ENCODE peak calls at places on chromosome 13, in nine cellular contexts. T is aorta, X is body of pancreas, I is right atrium auricular region, K is upper lobe of right lung, R is tibial nerve, C is Peyer's patch, E is psoas muscle, H is SK-N-SH. O is an unnamed sample. For H3K4me1, the result is how much of the 10 kb centered on the place peaks cover.

GRCh38 chr13:99446242-99446641 is 55.0 kb upstream of the TM9SF2 start:
- DNase-seq in T (no peak), X (no peak), I (no peak), K (no peak), R (no peak), C (no peak), E (no peak), H (no peak), O (no peak)

GRCh38 chr13:60331249-60332012 is 65.6 kb upstream of the TDRD3 start:
- DNase-seq in T (no peak), X (no peak), I (no peak), K (no peak), R (no peak), C (no peak), E (no peak), H (no peak), O (no peak)

GRCh38 chr13:30791354-30791921 is 56.1 kb downstream of the ALOX5AP start:
- DNase-seq in T (no peak), X (peak), I (no peak), K (no peak), R (peak), C (no peak), E (no peak), H (peak), O (no peak)

GRCh38 chr13:113956571-113956970 is 17.3 kb downstream of the C13orf46 start:
- DNase-seq in T (peak), X (no peak), I (no peak), K (no peak), R (no peak), C (no peak), E (no peak), H (no peak), O (peak)

GRCh38 chr13:108003626-108004025 is 211.7 kb downstream of the LIG4 start:
- DNase-seq in T (no peak), X (no peak), I (no peak), K (no peak), R (no peak), C (no peak), E (no peak), H (no peak), O (no peak)

GRCh38 chr13:110445183-110445582 is 116.3 kb downstream of the RAB20 start:
- DNase-seq in T (no peak), X (no peak), I (no peak), K (no peak), R (no peak), C (peak), E (no peak), H (no peak), O (no peak)

GRCh38 chr13:99467764-99468163 is 33.5 kb upstream of the TM9SF2 start:
- DNase-seq in T (no peak), X (peak), I (no peak), K (no peak), R (no peak), C (no peak), E (no peak), H (no peak), O (no peak)

GRCh38 chr13:21458457-21458815 is 667 bp downstream of the ZDHHC20 start:
- DNase-seq in T (no peak), X (peak), I (no peak), K (peak), R (no peak), C (peak), E (peak), H (peak), O (peak)

GRCh38 chr13:114064516-114065140 is 67.8 kb downstream of the RASA3 start:
- DNase-seq in T (peak), X (no peak), I (no peak), K (no peak), R (no peak), C (no peak), E (peak), H (peak), O (peak)

GRCh38 chr13:47661076-47661475 is 340.0 kb downstream of the SUCLA2 start:
- DNase-seq in T (no peak), X (no peak), I (no peak), K (no peak), R (no peak), C (no peak), E (no peak), H (no peak), O (no peak)

GRCh38 chr13:69951412-69951811 is 156.2 kb upstream of the ATXN8OS start:
- DNase-seq in T (no peak), X (no peak), I (no peak), K (no peak), R (no peak), C (no peak), E (no peak), H (no peak), O (no peak)

GRCh38 chr13:39855236-39855635 is 199.8 kb downstream of the COG6 start:
- DNase-seq in T (no peak), X (no peak), I (no peak), K (no peak), R (no peak), C (no peak), E (no peak), H (peak), O (no peak)

GRCh38 chr13:52738719-52739467 is 727 bp downstream of the CNMD start:
- DNase-seq in T (peak), X (no peak), I (no peak), K (peak), R (no peak), C (no peak), E (no peak), H (no peak), O (no peak)

GRCh38 chr13:71879129-71879535 is 12.1 kb upstream of the DACH1 start:
- DNase-seq in T (no peak), X (peak), I (no peak), K (no peak), R (no peak), C (no peak), E (no peak), H (peak), O (no peak)

GRCh38 chr13:46633416-46633815 is 80.4 kb downstream of the LRCH1 start:
- DNase-seq in T (no peak), X (no peak), I (no peak), K (no peak), R (no peak), C (no peak), E (no peak), H (no peak), O (no peak)

GRCh38 chr13:43546260-43546659 is 240.5 kb downstream of the ENOX1 start:
- DNase-seq in T (no peak), X (no peak), I (no peak), K (no peak), R (no peak), C (no peak), E (no peak), H (peak), O (no peak)

GRCh38 chr13:27004866-27005265 is 166.7 kb downstream of the USP12 start:
- DNase-seq in T (no peak), X (no peak), I (no peak), K (no peak), R (no peak), C (no peak), E (no peak), H (no peak), O (no peak)

GRCh38 chr13:93375491-93375890 is 148.9 kb downstream of the GPC6 start:
- DNase-seq in T (no peak), X (no peak), I (no peak), K (no peak), R (no peak), C (no peak), E (no peak), H (no peak), O (no peak)

GRCh38 chr13:107554355-107554905 is 660.9 kb downstream of the LIG4 start:
- DNase-seq in T (no peak), X (no peak), I (no peak), K (no peak), R (no peak), C (no peak), E (no peak), H (no peak), O (no peak)

GRCh38 chr13:75766636-75767035 is 130.5 kb downstream of the LMO7 start:
- DNase-seq in T (no peak), X (no peak), I (no peak), K (no peak), R (no peak), C (no peak), E (no peak), H (no peak), O (no peak)
- H3K4me1 ChIP-seq in T (under half), X (under half), I (under half), K (under half), R (under half), C (under half), E (half or more), H (half or more), O (under half)

DNA sequence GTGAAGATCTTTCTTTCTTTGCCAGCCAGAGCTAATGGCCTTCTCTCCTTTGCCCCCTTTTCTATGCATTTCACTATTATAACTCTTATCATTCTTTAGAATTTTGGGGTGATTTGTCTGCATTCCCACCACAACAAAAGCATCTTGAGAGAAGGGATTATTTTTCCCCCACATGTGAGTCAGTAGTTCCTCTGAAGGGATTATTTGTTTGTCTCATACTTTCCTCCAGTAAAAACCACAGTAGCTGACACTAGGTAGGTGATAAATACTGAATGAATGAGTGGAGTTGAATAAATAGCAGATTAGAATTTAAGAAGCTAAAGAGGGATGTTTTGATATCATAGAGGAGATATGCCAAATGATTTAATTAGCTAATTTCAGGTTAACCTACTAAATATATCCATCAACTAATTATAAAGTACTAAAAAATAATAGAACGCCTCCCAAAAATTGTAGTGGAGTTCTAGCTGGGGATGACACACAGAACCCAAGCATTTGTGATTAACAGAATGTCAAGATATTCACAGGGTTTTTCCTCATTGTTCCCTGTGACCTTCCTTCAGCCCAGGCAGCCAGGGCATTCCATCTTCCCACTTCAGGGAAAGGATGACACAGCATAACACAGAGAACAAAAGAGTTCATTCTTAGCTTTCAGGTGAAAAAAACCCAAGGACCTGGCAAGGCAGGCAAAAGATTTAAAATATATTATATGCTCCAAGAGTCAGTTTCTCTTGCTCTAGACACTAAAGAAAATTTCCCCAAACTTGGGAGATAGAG is 3.5 kb upstream of the TBC1D4 start:
- DNase-seq in T (no peak), X (no peak), I (no peak), K (no peak), R (no peak), C (no peak), E (no peak), H (no peak), O (no peak)
- H3K4me1 ChIP-seq in T (under half), X (under half), I (under half), K (under half), R (under half), C (under half), E (under half), H (under half), O (under half)

GRCh38 chr13:45352031-45352430 is 11.0 kb upstream of the TPT1 start:
- DNase-seq in T (no peak), X (no peak), I (no peak), K (no peak), R (no peak), C (no peak), E (no peak), H (no peak), O (no peak)
- H3K4me1 ChIP-seq in T (under half), X (under half), I (under half), K (under half), R (under half), C (under half), E (under half), H (under half), O (under half)

DNA sequence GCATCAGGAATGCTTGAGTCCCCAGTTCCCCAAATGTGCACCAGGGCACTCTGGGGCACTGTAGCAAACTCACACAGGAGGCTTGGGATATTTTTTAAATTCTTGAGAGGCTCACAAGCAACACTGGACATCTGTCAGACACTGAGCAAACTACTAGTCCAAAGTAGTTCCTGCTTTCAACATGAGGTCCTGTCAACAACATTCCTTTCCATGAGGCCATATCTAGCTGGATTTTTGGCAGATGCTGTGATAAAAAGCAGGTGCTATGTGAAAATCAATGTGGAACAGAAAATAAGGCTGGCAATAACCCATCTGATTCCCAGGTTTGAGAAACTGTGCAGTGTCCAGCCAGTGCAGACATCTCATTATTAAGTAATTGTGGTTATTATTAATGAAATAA is 50.5 kb downstream of the STARD13 start:
- DNase-seq in T (no peak), X (peak), I (no peak), K (no peak), R (no peak), C (no peak), E (no peak), H (no peak), O (no peak)
- H3K4me1 ChIP-seq in T (under half), X (under half), I (under half), K (under half), R (under half), C (under half), E (under half), H (under half), O (under half)

GRCh38 chr13:74077375-74077774 is 56.8 kb downstream of the KLF12 start:
- DNase-seq in T (no peak), X (no peak), I (no peak), K (no peak), R (no peak), C (no peak), E (no peak), H (no peak), O (no peak)

GRCh38 chr13:74074723-74075122 is 59.5 kb downstream of the KLF12 start:
- DNase-seq in T (no peak), X (no peak), I (no peak), K (no peak), R (no peak), C (no peak), E (no peak), H (no peak), O (no peak)

GRCh38 chr13:74070065-74070464 is 64.1 kb downstream of the KLF12 start:
- DNase-seq in T (no peak), X (no peak), I (no peak), K (no peak), R (no peak), C (peak), E (no peak), H (no peak), O (no peak)

GRCh38 chr13:74070513-74070912 is 63.7 kb downstream of the KLF12 start:
- DNase-seq in T (no peak), X (no peak), I (no peak), K (no peak), R (no peak), C (no peak), E (no peak), H (no peak), O (no peak)

GRCh38 chr13:74073231-74073630 is 61.0 kb downstream of the KLF12 start:
- DNase-seq in T (no peak), X (no peak), I (no peak), K (no peak), R (no peak), C (no peak), E (no peak), H (no peak), O (no peak)
- H3K4me1 ChIP-seq in T (under half), X (under half), I (under half), K (under half), R (under half), C (under half), E (under half), H (under half), O (under half)

O was measured in lower lobe of right lung.